ENCODE peak calls at places on chromosomes 12 and 14, in six cellular contexts. One of them, this sample, is unnamed.

GRCh38 chr12:42589465-42590323 is at the start of gene PRICKLE1:
- DNase-seq in neural progenitor cell: peak; percentile 81
- DNase-seq in fibroblast of mammary gland: peak; percentile 48
- DNase-seq in fibroblast of the aortic adventitia: peak; percentile 64
- DNase-seq in transverse colon: peak; percentile 20
- DNase-seq in heart right ventricle: peak; percentile 54
- DNase-seq in this sample: peak; percentile 16

GRCh38 chr14:67987596-67987995 is 168.0 kb downstream of the RAD51B start:
- DNase-seq in fibroblast of mammary gland: peak; percentile 90
- DNase-seq in transverse colon: no peak
- DNase-seq in neural progenitor cell: no peak
- DNase-seq in heart right ventricle: no peak
- DNase-seq in fibroblast of the aortic adventitia: peak; percentile 94
- DNase-seq in this sample: no peak

GRCh38 chr12:70190252-70191010 is 52.8 kb upstream of the CNOT2 start:
- DNase-seq in fibroblast of mammary gland: peak; percentile 40
- DNase-seq in neural progenitor cell: no peak
- DNase-seq in fibroblast of the aortic adventitia: peak; percentile 17
- DNase-seq in transverse colon: no peak
- DNase-seq in heart right ventricle: no peak
- DNase-seq in this sample: no peak

GRCh38 chr12:94575645-94576393 is 74.5 kb downstream of the TMCC3 start:
- DNase-seq in fibroblast of the aortic adventitia: no peak
- DNase-seq in fibroblast of mammary gland: no peak
- DNase-seq in heart right ventricle: no peak
- DNase-seq in transverse colon: no peak
- DNase-seq in neural progenitor cell: peak; percentile 33
- DNase-seq in this sample: no peak

GRCh38 chr14:35213869-35214387 is 78.3 kb upstream of the PSMA6 start:
- DNase-seq in fibroblast of mammary gland: peak; percentile 65
- DNase-seq in neural progenitor cell: no peak
- DNase-seq in fibroblast of the aortic adventitia: peak; percentile 49
- DNase-seq in transverse colon: no peak
- DNase-seq in heart right ventricle: no peak
- DNase-seq in this sample: no peak

GRCh38 chr14:61145258-61145902 is 135.8 kb downstream of the TMEM30B start:
- DNase-seq in fibroblast of the aortic adventitia: peak; percentile 97
- DNase-seq in transverse colon: no peak
- DNase-seq in heart right ventricle: no peak
- DNase-seq in fibroblast of mammary gland: peak; percentile 99
- DNase-seq in neural progenitor cell: no peak
- DNase-seq in this sample: no peak

GRCh38 chr12:95142752-95143151 is 69.3 kb upstream of the NR2C1 start:
- DNase-seq in fibroblast of mammary gland: no peak
- DNase-seq in neural progenitor cell: no peak
- DNase-seq in transverse colon: no peak
- DNase-seq in heart right ventricle: no peak
- DNase-seq in fibroblast of the aortic adventitia: no peak
- DNase-seq in this sample: no peak

GRCh38 chr14:106875503-106875902 is 1349.1 kb downstream of the TMEM121 start:
- DNase-seq in fibroblast of the aortic adventitia: no peak
- DNase-seq in neural progenitor cell: no peak
- DNase-seq in fibroblast of mammary gland: no peak
- DNase-seq in heart right ventricle: peak; percentile 25
- DNase-seq in transverse colon: peak; percentile 51
- DNase-seq in this sample: no peak

GRCh38 chr12:13162904-13163303 is 33.6 kb upstream of the EMP1 start:
- DNase-seq in transverse colon: no peak
- DNase-seq in neural progenitor cell: no peak
- DNase-seq in fibroblast of the aortic adventitia: no peak
- DNase-seq in fibroblast of mammary gland: no peak
- DNase-seq in heart right ventricle: no peak
- DNase-seq in this sample: no peak

GRCh38 chr12:2615665-2616387 is 178.9 kb upstream of the FKBP4 start:
- DNase-seq in transverse colon: no peak
- DNase-seq in neural progenitor cell: peak; percentile 21
- DNase-seq in fibroblast of mammary gland: peak; percentile 53
- DNase-seq in heart right ventricle: peak; percentile 59
- DNase-seq in fibroblast of the aortic adventitia: no peak
- DNase-seq in this sample: no peak

GRCh38 chr12:116544656-116545055 is 14.5 kb upstream of the MAP1LC3B2 start:
- DNase-seq in fibroblast of mammary gland: peak; percentile 34
- DNase-seq in heart right ventricle: no peak
- DNase-seq in transverse colon: peak; percentile 47
- DNase-seq in neural progenitor cell: no peak
- DNase-seq in fibroblast of the aortic adventitia: peak; percentile 52
- DNase-seq in this sample: no peak

GRCh38 chr12:61538951-61539350 is 721.3 kb upstream of the USP15 start:
- DNase-seq in fibroblast of mammary gland: peak; percentile 0
- DNase-seq in fibroblast of the aortic adventitia: no peak
- DNase-seq in transverse colon: no peak
- DNase-seq in neural progenitor cell: peak; percentile 23
- DNase-seq in heart right ventricle: no peak
- DNase-seq in this sample: no peak

GRCh38 chr12:32566663-32567634 is 112.2 kb upstream of the DNM1L start:
- DNase-seq in fibroblast of mammary gland: no peak
- DNase-seq in neural progenitor cell: no peak
- DNase-seq in transverse colon: no peak
- DNase-seq in fibroblast of the aortic adventitia: peak; percentile 37
- DNase-seq in heart right ventricle: no peak
- DNase-seq in this sample: peak; percentile 40

GRCh38 chr14:86091811-86092210 is 561.9 kb downstream of the FLRT2 start:
- DNase-seq in transverse colon: no peak
- DNase-seq in fibroblast of mammary gland: no peak
- DNase-seq in fibroblast of the aortic adventitia: no peak
- DNase-seq in heart right ventricle: no peak
- DNase-seq in neural progenitor cell: no peak
- DNase-seq in this sample: no peak

GRCh38 chr12:3225154-3225795 is 148.1 kb downstream of the TSPAN9 start:
- DNase-seq in transverse colon: no peak
- DNase-seq in fibroblast of mammary gland: peak; percentile 78
- DNase-seq in neural progenitor cell: no peak
- DNase-seq in fibroblast of the aortic adventitia: no peak
- DNase-seq in heart right ventricle: no peak
- DNase-seq in this sample: no peak

GRCh38 chr12:115385141-115385540 is 701.2 kb upstream of the TBX3 start:
- DNase-seq in neural progenitor cell: no peak
- DNase-seq in fibroblast of the aortic adventitia: no peak
- DNase-seq in heart right ventricle: no peak
- DNase-seq in transverse colon: no peak
- DNase-seq in fibroblast of mammary gland: no peak
- DNase-seq in this sample: no peak

GRCh38 chr14:99067141-99067920 is 204.7 kb downstream of the BCL11B start:
- DNase-seq in neural progenitor cell: no peak
- DNase-seq in transverse colon: no peak
- DNase-seq in fibroblast of the aortic adventitia: no peak
- DNase-seq in heart right ventricle: no peak
- DNase-seq in fibroblast of mammary gland: no peak
- DNase-seq in this sample: no peak

GRCh38 chr12:105040476-105040875 is 43.8 kb downstream of the ALDH1L2 start:
- DNase-seq in transverse colon: peak; percentile 15
- DNase-seq in fibroblast of the aortic adventitia: no peak
- DNase-seq in heart right ventricle: no peak
- DNase-seq in fibroblast of mammary gland: no peak
- DNase-seq in neural progenitor cell: no peak
- DNase-seq in this sample: no peak

GRCh38 chr14:92980866-92981265 is 57.9 kb downstream of the CHGA start:
- DNase-seq in transverse colon: no peak
- DNase-seq in neural progenitor cell: no peak
- DNase-seq in fibroblast of mammary gland: no peak
- DNase-seq in heart right ventricle: no peak
- DNase-seq in fibroblast of the aortic adventitia: no peak
- DNase-seq in this sample: no peak

GRCh38 chr14:73762375-73762822 is 48.2 kb upstream of the PNMA1 start:
- DNase-seq in heart right ventricle: no peak
- DNase-seq in transverse colon: peak; percentile 70
- DNase-seq in fibroblast of mammary gland: no peak
- DNase-seq in fibroblast of the aortic adventitia: no peak
- DNase-seq in neural progenitor cell: no peak
- DNase-seq in this sample: no peak

GRCh38 chr14:103879570-103880333 is 32.4 kb upstream of the PPP1R13B start:
- DNase-seq in transverse colon: peak; percentile 84
- DNase-seq in fibroblast of the aortic adventitia: no peak
- DNase-seq in heart right ventricle: peak; percentile 59
- DNase-seq in neural progenitor cell: no peak
- DNase-seq in fibroblast of mammary gland: no peak
- DNase-seq in this sample: peak; percentile 88

GRCh38 chr12:75404231-75404630 is 13.3 kb downstream of the GLIPR1L2 start:
- DNase-seq in neural progenitor cell: no peak
- DNase-seq in fibroblast of the aortic adventitia: peak; percentile 5
- DNase-seq in heart right ventricle: no peak
- DNase-seq in fibroblast of mammary gland: no peak
- DNase-seq in transverse colon: no peak
- DNase-seq in this sample: no peak

GRCh38 chr12:92136883-92137582 is 8.6 kb downstream of the BTG1 start:
- DNase-seq in neural progenitor cell: peak; percentile 43
- DNase-seq in fibroblast of the aortic adventitia: peak; percentile 95
- DNase-seq in heart right ventricle: no peak
- DNase-seq in fibroblast of mammary gland: peak; percentile 93
- DNase-seq in transverse colon: no peak
- DNase-seq in this sample: no peak

GRCh38 chr12:89247541-89247942 is 104.8 kb downstream of the DUSP6 start:
- DNase-seq in fibroblast of mammary gland: peak; percentile 41
- DNase-seq in fibroblast of the aortic adventitia: no peak
- DNase-seq in neural progenitor cell: peak; percentile 15
- DNase-seq in transverse colon: no peak
- DNase-seq in heart right ventricle: no peak
- DNase-seq in this sample: no peak

GRCh38 chr12:57891639-57892228 is 45.2 kb upstream of the CTDSP2 start:
- DNase-seq in fibroblast of mammary gland: peak; percentile 43
- DNase-seq in fibroblast of the aortic adventitia: peak; percentile 63
- DNase-seq in neural progenitor cell: no peak
- DNase-seq in heart right ventricle: no peak
- DNase-seq in transverse colon: no peak
- DNase-seq in this sample: no peak

GRCh38 chr12:57890191-57891120 is 43.9 kb upstream of the CTDSP2 start:
- DNase-seq in neural progenitor cell: no peak
- DNase-seq in fibroblast of mammary gland: peak; percentile 68
- DNase-seq in fibroblast of the aortic adventitia: peak; percentile 72
- DNase-seq in heart right ventricle: no peak
- DNase-seq in transverse colon: no peak
- DNase-seq in this sample: no peak

GRCh38 chr12:57888407-57889157 is 42.1 kb upstream of the CTDSP2 start:
- DNase-seq in fibroblast of the aortic adventitia: peak; percentile 76
- DNase-seq in fibroblast of mammary gland: peak; percentile 81
- DNase-seq in neural progenitor cell: peak; percentile 66
- DNase-seq in transverse colon: peak; percentile 83
- DNase-seq in heart right ventricle: no peak
- DNase-seq in this sample: peak; percentile 55

GRCh38 chr12:57887631-57888406 is 41.3 kb upstream of the CTDSP2 start:
- DNase-seq in transverse colon: peak; percentile 31
- DNase-seq in fibroblast of the aortic adventitia: peak; percentile 89
- DNase-seq in heart right ventricle: no peak
- DNase-seq in fibroblast of mammary gland: peak; percentile 45
- DNase-seq in neural progenitor cell: no peak
- DNase-seq in this sample: no peak

GRCh38 chr12:57889541-57889989 is 43.0 kb upstream of the CTDSP2 start:
- DNase-seq in transverse colon: peak; percentile 71
- DNase-seq in neural progenitor cell: peak; percentile 34
- DNase-seq in fibroblast of the aortic adventitia: peak; percentile 99
- DNase-seq in fibroblast of mammary gland: peak; percentile 98
- DNase-seq in heart right ventricle: peak; percentile 76
- DNase-seq in this sample: peak; percentile 36
- H3K4me3 ChIP-seq in transverse colon: no peak overlapping the region
- H3K4me3 ChIP-seq in neural progenitor cell: no peak overlapping the region
- H3K4me3 ChIP-seq in fibroblast of the aortic adventitia: peak overlapping the region; percentile 32
- H3K4me3 ChIP-seq in fibroblast of mammary gland: peak overlapping the region; percentile 2
- H3K4me3 ChIP-seq in heart right ventricle: peak overlapping the region; percentile 22
- H3K4me3 ChIP-seq in this sample: no peak overlapping the region

GRCh38 chr12:55073043-55074022 is 52.9 kb upstream of the OR9K2 start:
- DNase-seq in neural progenitor cell: peak; percentile 88
- DNase-seq in transverse colon: peak; percentile 72
- DNase-seq in fibroblast of the aortic adventitia: peak; percentile 84
- DNase-seq in heart right ventricle: peak; percentile 49
- DNase-seq in fibroblast of mammary gland: peak; percentile 77
- DNase-seq in this sample: peak; percentile 62

GRCh38 chr12:55072093-55072492 is 52.3 kb downstream of the NEUROD4 start:
- DNase-seq in fibroblast of the aortic adventitia: peak; percentile 6
- DNase-seq in transverse colon: peak; percentile 32
- DNase-seq in neural progenitor cell: peak; percentile 79
- DNase-seq in heart right ventricle: peak; percentile 56
- DNase-seq in fibroblast of mammary gland: peak; percentile 15
- DNase-seq in this sample: peak; percentile 82

GRCh38 chr12:55074771-55075170 is 51.4 kb upstream of the OR9K2 start:
- DNase-seq in neural progenitor cell: no peak
- DNase-seq in heart right ventricle: no peak
- DNase-seq in transverse colon: no peak
- DNase-seq in fibroblast of the aortic adventitia: no peak
- DNase-seq in fibroblast of mammary gland: no peak
- DNase-seq in this sample: no peak
- H3K4me3 ChIP-seq in neural progenitor cell: no peak overlapping the region
- H3K4me3 ChIP-seq in heart right ventricle: no peak overlapping the region
- H3K4me3 ChIP-seq in transverse colon: no peak overlapping the region
- H3K4me3 ChIP-seq in fibroblast of the aortic adventitia: no peak overlapping the region
- H3K4me3 ChIP-seq in fibroblast of mammary gland: no peak overlapping the region
- H3K4me3 ChIP-seq in this sample: no peak overlapping the region

DNA sequence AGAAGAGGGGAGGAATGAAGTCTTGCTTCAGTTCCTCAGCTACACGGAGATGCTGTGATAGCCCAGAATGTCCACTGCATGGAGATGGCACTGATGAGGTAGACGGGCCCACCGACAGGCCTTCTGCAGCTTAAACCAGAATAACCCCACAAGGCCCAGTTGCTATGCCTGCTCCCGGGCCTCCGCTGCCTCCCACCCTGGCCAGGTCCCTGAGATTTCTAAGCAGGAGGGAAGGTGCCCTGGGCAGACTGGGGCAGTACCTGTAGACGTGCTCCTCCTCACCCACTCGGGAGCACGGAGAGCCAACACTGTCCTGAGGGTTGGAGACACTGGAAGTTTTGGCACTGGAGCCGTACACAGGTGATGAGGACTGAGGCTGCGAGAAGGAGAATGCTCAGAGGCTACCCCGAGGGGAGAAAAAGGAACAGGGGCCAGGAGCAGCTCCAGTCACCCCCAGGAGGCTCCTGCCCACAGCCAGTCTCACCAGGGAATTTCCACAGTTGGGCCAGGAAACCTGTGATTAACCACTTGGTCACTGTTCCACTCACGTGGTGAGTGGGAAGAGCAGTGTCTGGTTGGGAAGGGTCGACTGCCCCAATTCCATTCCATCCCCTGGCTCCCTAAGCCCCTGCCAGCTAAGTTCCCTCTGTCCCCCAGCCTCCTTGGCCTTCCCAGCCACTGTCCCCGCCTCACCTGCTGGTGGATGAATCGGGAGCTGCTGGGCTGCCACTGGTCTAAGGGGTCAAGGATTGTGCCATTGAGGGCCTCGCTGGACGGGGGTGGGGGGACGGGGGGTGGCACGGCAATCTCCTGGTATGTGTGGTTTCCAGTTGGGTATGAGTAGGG is 22.8 kb upstream of the RPLP0 start:
- DNase-seq in fibroblast of mammary gland: no peak
- DNase-seq in transverse colon: no peak
- DNase-seq in fibroblast of the aortic adventitia: no peak
- DNase-seq in heart right ventricle: no peak
- DNase-seq in neural progenitor cell: no peak
- DNase-seq in this sample: no peak
- H3K4me3 ChIP-seq in fibroblast of mammary gland: no peak overlapping the region
- H3K4me3 ChIP-seq in transverse colon: peak overlapping the region; percentile 53
- H3K4me3 ChIP-seq in fibroblast of the aortic adventitia: no peak overlapping the region
- H3K4me3 ChIP-seq in heart right ventricle: no peak overlapping the region
- H3K4me3 ChIP-seq in neural progenitor cell: no peak overlapping the region
- H3K4me3 ChIP-seq in this sample: no peak overlapping the region

GRCh38 chr12:133124674-133125073 is 5.4 kb downstream of the ZNF891 start:
- DNase-seq in fibroblast of the aortic adventitia: no peak
- DNase-seq in transverse colon: no peak
- DNase-seq in fibroblast of mammary gland: no peak
- DNase-seq in neural progenitor cell: no peak
- DNase-seq in heart right ventricle: no peak
- DNase-seq in this sample: no peak

GRCh38 chr12:133120385-133121191 is 9.5 kb downstream of the ZNF891 start:
- DNase-seq in neural progenitor cell: no peak
- DNase-seq in fibroblast of the aortic adventitia: peak; percentile 4
- DNase-seq in transverse colon: no peak
- DNase-seq in fibroblast of mammary gland: peak; percentile 7
- DNase-seq in heart right ventricle: no peak
- DNase-seq in this sample: no peak
- H3K4me3 ChIP-seq in neural progenitor cell: no peak overlapping the region
- H3K4me3 ChIP-seq in fibroblast of the aortic adventitia: no peak overlapping the region
- H3K4me3 ChIP-seq in transverse colon: no peak overlapping the region
- H3K4me3 ChIP-seq in fibroblast of mammary gland: no peak overlapping the region
- H3K4me3 ChIP-seq in heart right ventricle: no peak overlapping the region
- H3K4me3 ChIP-seq in this sample: no peak overlapping the region